ENCODE peak calls at places on chromosomes 4 and X, in six cellular contexts. One of them, this sample, is unnamed.

GRCh38 chr4:99126376-99126775 is 17.7 kb downstream of the ADH4 start:
- DNase-seq in naive thymus-derived CD4-positive, alpha-beta T cell: no peak
- DNase-seq in gastrocnemius medialis: no peak
- DNase-seq in CD8-positive, alpha-beta T cell: no peak
- DNase-seq in fibroblast of lung: no peak
- DNase-seq in transverse colon: no peak
- DNase-seq in this sample: no peak

GRCh38 chr4:56055027-56055976 is 106.6 kb downstream of the CEP135 start:
- DNase-seq in CD8-positive, alpha-beta T cell: no peak
- DNase-seq in gastrocnemius medialis: no peak
- DNase-seq in transverse colon: peak; percentile 20
- DNase-seq in fibroblast of lung: peak; percentile 11
- DNase-seq in naive thymus-derived CD4-positive, alpha-beta T cell: no peak
- DNase-seq in this sample: no peak

GRCh38 chrX:108396188-108396885 is 41.9 kb downstream of the COL4A6 start:
- DNase-seq in CD8-positive, alpha-beta T cell: no peak
- DNase-seq in fibroblast of lung: no peak
- DNase-seq in transverse colon: no peak
- DNase-seq in gastrocnemius medialis: no peak
- DNase-seq in naive thymus-derived CD4-positive, alpha-beta T cell: no peak
- DNase-seq in this sample: no peak

GRCh38 chr4:142366821-142367220 is 479.3 kb downstream of the INPP4B start:
- DNase-seq in naive thymus-derived CD4-positive, alpha-beta T cell: no peak
- DNase-seq in CD8-positive, alpha-beta T cell: no peak
- DNase-seq in fibroblast of lung: peak; percentile 72
- DNase-seq in transverse colon: no peak
- DNase-seq in gastrocnemius medialis: no peak
- DNase-seq in this sample: no peak

GRCh38 chr4:143773998-143774898 is 73.8 kb upstream of the FREM3 start:
- DNase-seq in naive thymus-derived CD4-positive, alpha-beta T cell: no peak
- DNase-seq in transverse colon: peak; percentile 38
- DNase-seq in gastrocnemius medialis: no peak
- DNase-seq in CD8-positive, alpha-beta T cell: peak; percentile 36
- DNase-seq in fibroblast of lung: peak; percentile 64
- DNase-seq in this sample: no peak

GRCh38 chr4:147103403-147103946 is 157.8 kb upstream of the TTC29 start:
- DNase-seq in naive thymus-derived CD4-positive, alpha-beta T cell: no peak
- DNase-seq in fibroblast of lung: peak; percentile 99
- DNase-seq in transverse colon: no peak
- DNase-seq in CD8-positive, alpha-beta T cell: no peak
- DNase-seq in gastrocnemius medialis: peak; percentile 61
- DNase-seq in this sample: no peak

GRCh38 chr4:109251396-109251795 is 51.1 kb downstream of the COL25A1 start:
- DNase-seq in CD8-positive, alpha-beta T cell: no peak
- DNase-seq in transverse colon: no peak
- DNase-seq in naive thymus-derived CD4-positive, alpha-beta T cell: no peak
- DNase-seq in fibroblast of lung: no peak
- DNase-seq in gastrocnemius medialis: no peak
- DNase-seq in this sample: no peak

GRCh38 chr4:152499322-152499721 is 36.6 kb downstream of the FBXW7 start:
- DNase-seq in naive thymus-derived CD4-positive, alpha-beta T cell: no peak
- DNase-seq in fibroblast of lung: no peak
- DNase-seq in gastrocnemius medialis: no peak
- DNase-seq in transverse colon: no peak
- DNase-seq in CD8-positive, alpha-beta T cell: no peak
- DNase-seq in this sample: no peak

GRCh38 chr4:118776166-118776954 is 59.6 kb downstream of the SEC24D start:
- DNase-seq in CD8-positive, alpha-beta T cell: no peak
- DNase-seq in gastrocnemius medialis: no peak
- DNase-seq in fibroblast of lung: peak; percentile 83
- DNase-seq in transverse colon: no peak
- DNase-seq in naive thymus-derived CD4-positive, alpha-beta T cell: no peak
- DNase-seq in this sample: no peak

GRCh38 chrX:86830685-86831084 is 682.4 kb downstream of the DACH2 start:
- DNase-seq in gastrocnemius medialis: no peak
- DNase-seq in fibroblast of lung: no peak
- DNase-seq in transverse colon: no peak
- DNase-seq in CD8-positive, alpha-beta T cell: no peak
- DNase-seq in naive thymus-derived CD4-positive, alpha-beta T cell: no peak
- DNase-seq in this sample: no peak

GRCh38 chrX:136215559-136215958 is 35.6 kb downstream of the MAP7D3 start:
- DNase-seq in gastrocnemius medialis: no peak
- DNase-seq in naive thymus-derived CD4-positive, alpha-beta T cell: no peak
- DNase-seq in fibroblast of lung: no peak
- DNase-seq in CD8-positive, alpha-beta T cell: no peak
- DNase-seq in transverse colon: no peak
- DNase-seq in this sample: no peak

GRCh38 chrX:40749874-40750273 is 14.5 kb upstream of the MED14 start:
- DNase-seq in transverse colon: no peak
- DNase-seq in naive thymus-derived CD4-positive, alpha-beta T cell: no peak
- DNase-seq in fibroblast of lung: no peak
- DNase-seq in CD8-positive, alpha-beta T cell: no peak
- DNase-seq in gastrocnemius medialis: no peak
- DNase-seq in this sample: no peak

GRCh38 chrX:72274526-72274925 is 2.5 kb downstream of the RPS4X start:
- DNase-seq in fibroblast of lung: no peak
- DNase-seq in CD8-positive, alpha-beta T cell: no peak
- DNase-seq in gastrocnemius medialis: no peak
- DNase-seq in naive thymus-derived CD4-positive, alpha-beta T cell: no peak
- DNase-seq in transverse colon: no peak
- DNase-seq in this sample: no peak

GRCh38 chrX:109954333-109954732 is 48.6 kb upstream of the TMEM164 start:
- DNase-seq in gastrocnemius medialis: no peak
- DNase-seq in fibroblast of lung: no peak
- DNase-seq in CD8-positive, alpha-beta T cell: no peak
- DNase-seq in transverse colon: no peak
- DNase-seq in naive thymus-derived CD4-positive, alpha-beta T cell: no peak
- DNase-seq in this sample: no peak

GRCh38 chr4:120525106-120525505 is 397.4 kb downstream of the PRDM5 start:
- DNase-seq in gastrocnemius medialis: no peak
- DNase-seq in naive thymus-derived CD4-positive, alpha-beta T cell: no peak
- DNase-seq in CD8-positive, alpha-beta T cell: no peak
- DNase-seq in fibroblast of lung: no peak
- DNase-seq in transverse colon: no peak
- DNase-seq in this sample: no peak

DNA sequence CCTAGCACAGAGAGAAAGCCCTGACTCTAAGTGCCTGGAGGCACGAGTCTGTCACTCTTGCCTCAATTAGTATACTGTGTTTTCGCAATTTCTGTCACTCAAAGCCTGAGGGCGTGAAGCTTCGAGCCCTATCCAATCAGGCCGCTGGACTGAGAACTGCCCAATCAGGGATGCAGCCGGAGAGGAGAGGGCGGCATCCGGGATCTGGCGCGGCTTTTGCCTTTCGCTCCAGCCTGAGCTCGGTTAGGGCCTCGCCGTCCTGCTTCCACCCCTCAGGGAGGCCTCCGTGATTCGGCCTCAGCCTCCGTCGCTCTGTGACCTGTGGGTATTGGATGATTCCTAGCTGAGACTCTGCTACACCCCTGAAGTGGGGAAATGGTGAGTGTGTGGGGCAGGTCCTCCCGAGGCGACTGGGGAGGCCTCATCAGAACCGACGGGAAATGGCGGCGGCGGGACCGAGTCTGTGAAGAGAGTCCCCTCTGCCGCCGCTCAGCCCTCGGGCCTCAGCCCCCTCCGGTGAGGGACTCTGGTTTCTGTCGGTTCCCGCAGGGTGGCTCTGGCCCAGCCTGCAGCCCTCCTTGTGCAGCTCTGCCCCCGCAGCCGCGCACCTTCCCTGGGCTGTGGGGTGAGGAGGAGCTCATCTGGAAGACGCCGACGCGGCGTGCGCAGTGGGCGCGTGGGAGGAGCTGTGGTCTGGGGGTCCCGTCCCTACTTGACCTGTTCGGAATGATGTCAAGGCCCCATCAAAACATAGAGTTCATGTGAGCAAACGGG is 48.5 kb downstream of the ZNF141 start:
- DNase-seq in naive thymus-derived CD4-positive, alpha-beta T cell: no peak
- DNase-seq in CD8-positive, alpha-beta T cell: no peak
- DNase-seq in transverse colon: no peak
- DNase-seq in fibroblast of lung: no peak
- DNase-seq in gastrocnemius medialis: no peak
- DNase-seq in this sample: no peak
- H3K9me3 ChIP-seq in naive thymus-derived CD4-positive, alpha-beta T cell: peaks cover 23% of the 10 kb centered on the region
- H3K9me3 ChIP-seq in CD8-positive, alpha-beta T cell: peaks cover 74% of the 10 kb centered on the region
- H3K9me3 ChIP-seq in transverse colon: peaks cover 95% of the 10 kb centered on the region
- H3K9me3 ChIP-seq in fibroblast of lung: no peaks in the 10 kb centered on the region
- H3K9me3 ChIP-seq in gastrocnemius medialis: peaks cover 27% of the 10 kb centered on the region
- H3K9me3 ChIP-seq in this sample: peaks cover 26% of the 10 kb centered on the region

GRCh38 chr4:234178-234577 is 71.1 kb downstream of the ZNF732 start:
- DNase-seq in CD8-positive, alpha-beta T cell: no peak
- DNase-seq in transverse colon: no peak
- DNase-seq in naive thymus-derived CD4-positive, alpha-beta T cell: no peak
- DNase-seq in gastrocnemius medialis: no peak
- DNase-seq in fibroblast of lung: no peak
- DNase-seq in this sample: no peak
- H3K9me3 ChIP-seq in CD8-positive, alpha-beta T cell: no peaks in the 10 kb centered on the region
- H3K9me3 ChIP-seq in transverse colon: no peaks in the 10 kb centered on the region
- H3K9me3 ChIP-seq in naive thymus-derived CD4-positive, alpha-beta T cell: no peaks in the 10 kb centered on the region
- H3K9me3 ChIP-seq in gastrocnemius medialis: no peaks in the 10 kb centered on the region
- H3K9me3 ChIP-seq in fibroblast of lung: no peaks in the 10 kb centered on the region
- H3K9me3 ChIP-seq in this sample: no peaks in the 10 kb centered on the region

GRCh38 chrX:155755706-155756337 is 125.3 kb upstream of the VAMP7 start:
- DNase-seq in fibroblast of lung: no peak
- DNase-seq in transverse colon: no peak
- DNase-seq in gastrocnemius medialis: no peak
- DNase-seq in CD8-positive, alpha-beta T cell: no peak
- DNase-seq in naive thymus-derived CD4-positive, alpha-beta T cell: no peak
- DNase-seq in this sample: no peak
- H3K9me3 ChIP-seq in fibroblast of lung: no peaks in the 10 kb centered on the region
- H3K9me3 ChIP-seq in transverse colon: no peaks in the 10 kb centered on the region
- H3K9me3 ChIP-seq in gastrocnemius medialis: no peaks in the 10 kb centered on the region
- H3K9me3 ChIP-seq in CD8-positive, alpha-beta T cell: no peaks in the 10 kb centered on the region
- H3K9me3 ChIP-seq in naive thymus-derived CD4-positive, alpha-beta T cell: no peaks in the 10 kb centered on the region
- H3K9me3 ChIP-seq in this sample: no peaks in the 10 kb centered on the region

GRCh38 chrX:154597221-154597620 is 12.3 kb downstream of the CTAG1A start:
- DNase-seq in naive thymus-derived CD4-positive, alpha-beta T cell: no peak
- DNase-seq in transverse colon: no peak
- DNase-seq in CD8-positive, alpha-beta T cell: no peak
- DNase-seq in gastrocnemius medialis: no peak
- DNase-seq in fibroblast of lung: no peak
- DNase-seq in this sample: no peak
- H3K9me3 ChIP-seq in naive thymus-derived CD4-positive, alpha-beta T cell: no peaks in the 10 kb centered on the region
- H3K9me3 ChIP-seq in transverse colon: no peaks in the 10 kb centered on the region
- H3K9me3 ChIP-seq in CD8-positive, alpha-beta T cell: no peaks in the 10 kb centered on the region
- H3K9me3 ChIP-seq in gastrocnemius medialis: peaks cover 3% of the 10 kb centered on the region
- H3K9me3 ChIP-seq in fibroblast of lung: no peaks in the 10 kb centered on the region
- H3K9me3 ChIP-seq in this sample: no peaks in the 10 kb centered on the region

This sample was measured in T-helper 17 cell.